ENCODE peak calls at places on chromosomes 2 and 18, in ten cellular contexts. B is adrenal gland, Q is ovary, C is HCT116, J is prostate gland, D is A549, W is spleen, X is right lobe of liver, T is Peyer's patch, I is stomach. S is an unnamed sample.

GRCh38 chr18:26510337-26510736 is 38.0 kb downstream of the KCTD1 start:
- DNase-seq in B (peak; percentile 26), Q (no peak), C (no peak), J (no peak), D (no peak), W (no peak), X (no peak), T (no peak), I (no peak), S (no peak)

GRCh38 chr2:165348441-165348840 is 109.2 kb downstream of the SCN2A start:
- DNase-seq in B (no peak), Q (no peak), C (no peak), J (no peak), D (no peak), W (no peak), X (no peak), T (no peak), I (no peak), S (no peak)

GRCh38 chr2:66498597-66498910 is 63.6 kb downstream of the MEIS1 start:
- DNase-seq in B (no peak), Q (no peak), C (no peak), J (no peak), D (no peak), W (no peak), X (no peak), T (no peak), I (no peak), S (no peak)

GRCh38 chr2:8537572-8538155 is 144.2 kb upstream of the ID2 start:
- DNase-seq in B (no peak), Q (no peak), C (no peak), J (no peak), D (no peak), W (peak; percentile 64), X (peak; percentile 47), T (peak; percentile 15), I (peak; percentile 23), S (no peak)

GRCh38 chr2:128315122-128315828 is 3.4 kb downstream of the HS6ST1 start:
- DNase-seq in B (no peak), Q (peak; percentile 27), C (no peak), J (peak; percentile 7), D (no peak), W (no peak), X (peak; percentile 38), T (no peak), I (peak; percentile 23), S (peak; percentile 88)

GRCh38 chr2:159441182-159441581 is 154.7 kb upstream of the WDSUB1 start:
- DNase-seq in B (no peak), Q (no peak), C (no peak), J (no peak), D (no peak), W (no peak), X (no peak), T (no peak), I (no peak), S (no peak)

GRCh38 chr2:96247009-96247408 is 18.8 kb downstream of the TMEM127 start:
- DNase-seq in B (peak; percentile 34), Q (no peak), C (no peak), J (no peak), D (no peak), W (no peak), X (no peak), T (no peak), I (no peak), S (no peak)

GRCh38 chr2:103823847-103824246 is 1030.1 kb upstream of the POU3F3 start:
- DNase-seq in B (no peak), Q (no peak), C (no peak), J (no peak), D (no peak), W (no peak), X (no peak), T (no peak), I (no peak), S (no peak)

GRCh38 chr2:86274265-86274917 is 63.0 kb downstream of the REEP1 start:
- DNase-seq in B (peak; percentile 16), Q (no peak), C (peak; percentile 31), J (no peak), D (peak; percentile 53), W (no peak), X (no peak), T (no peak), I (no peak), S (peak; percentile 60)

GRCh38 chr2:238284802-238285515 is 3.5 kb downstream of the PER2 start:
- DNase-seq in B (no peak), Q (no peak), C (no peak), J (no peak), D (no peak), W (no peak), X (peak; percentile 80), T (peak; percentile 53), I (peak; percentile 55), S (no peak)

GRCh38 chr2:42172020-42172419 is 2.9 kb downstream of the EML4 start:
- DNase-seq in B (no peak), Q (no peak), C (no peak), J (no peak), D (no peak), W (no peak), X (no peak), T (no peak), I (no peak), S (no peak)

GRCh38 chr2:42171396-42171971 is 2.3 kb downstream of the EML4 start:
- DNase-seq in B (no peak), Q (no peak), C (no peak), J (no peak), D (no peak), W (no peak), X (no peak), T (no peak), I (no peak), S (no peak)

GRCh38 chr2:42169869-42170465 is 814 bp downstream of the EML4 start:
- DNase-seq in B (no peak), Q (no peak), C (no peak), J (no peak), D (no peak), W (no peak), X (no peak), T (no peak), I (no peak), S (no peak)

GRCh38 chr2:42169100-42169868 is at the start of gene EML4:
- DNase-seq in B (peak; percentile 95), Q (peak; percentile 97), C (peak; percentile 75), J (peak; percentile 92), D (peak; percentile 96), W (peak; percentile 98), X (peak; percentile 95), T (peak; percentile 96), I (peak; percentile 96), S (peak; percentile 98)

GRCh38 chr2:42170619-42171395 is 1.7 kb downstream of the EML4 start:
- DNase-seq in B (no peak), Q (no peak), C (no peak), J (no peak), D (no peak), W (no peak), X (no peak), T (no peak), I (no peak), S (no peak)
- H3K4me3 ChIP-seq in B (peak overlapping the region; percentile 91), Q (peak overlapping the region; percentile 80), C (peak overlapping the region; percentile 87), J (peak overlapping the region; percentile 68), D (peak overlapping the region; percentile 71), W (peak overlapping the region; percentile 84), X (peak overlapping the region; percentile 83), T (peak overlapping the region; percentile 83), I (peak overlapping the region; percentile 84), S (peak overlapping the region; percentile 95)

DNA sequence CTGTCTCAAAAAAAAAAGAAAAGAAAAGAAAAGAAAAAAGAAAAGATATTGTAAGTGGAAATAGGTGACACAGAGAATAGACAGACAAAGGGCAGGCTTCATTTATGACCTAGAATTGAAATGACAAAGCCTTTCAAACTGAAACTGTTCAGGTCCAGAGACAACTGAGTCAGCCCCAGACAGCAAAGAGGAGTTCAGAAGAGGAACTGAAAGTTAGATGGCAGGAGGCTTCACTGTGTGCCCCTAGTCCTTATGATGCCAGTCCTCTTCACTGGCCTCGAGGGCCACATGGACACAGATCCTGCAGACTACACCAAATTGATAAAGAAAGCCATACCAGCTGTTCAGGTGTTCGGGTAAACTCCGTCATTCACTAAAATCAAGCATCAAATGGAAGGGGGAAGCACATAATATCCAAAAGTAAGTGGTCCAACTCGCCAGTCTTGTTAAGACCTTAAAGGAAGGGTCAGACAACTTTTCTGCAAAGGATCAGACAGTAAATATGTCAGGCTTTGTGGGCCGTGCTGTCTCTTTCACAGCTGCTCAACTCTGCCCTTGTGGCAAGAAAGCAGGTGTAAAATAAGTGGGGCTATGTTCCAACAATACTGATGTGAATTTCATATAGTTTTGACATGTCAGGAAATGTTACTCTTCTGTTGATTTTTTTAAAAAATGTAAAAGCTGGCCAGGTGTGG is 231.9 kb upstream of the MGAT5 start:
- DNase-seq in B (no peak), Q (no peak), C (no peak), J (no peak), D (no peak), W (no peak), X (no peak), T (no peak), I (no peak), S (peak; percentile 17)
- TF ChIP-seq POLR2A in B (no peak), Q (no peak), C (no peak), J (no peak), D (no peak), W (no peak), X (no peak), T (no peak), I (no peak), S (no peak)

GRCh38 chr2:201882353-201883095 is 76.2 kb downstream of the CDK15 start:
- DNase-seq in B (peak; percentile 10), Q (no peak), C (no peak), J (no peak), D (no peak), W (no peak), X (no peak), T (no peak), I (no peak), S (no peak)

GRCh38 chr2:201883970-201884369 is 77.6 kb downstream of the CDK15 start:
- DNase-seq in B (no peak), Q (no peak), C (no peak), J (no peak), D (no peak), W (no peak), X (no peak), T (no peak), I (no peak), S (no peak)

GRCh38 chr2:201881382-201881720 is 75.0 kb downstream of the CDK15 start:
- DNase-seq in B (no peak), Q (no peak), C (no peak), J (no peak), D (no peak), W (no peak), X (no peak), T (no peak), I (no peak), S (no peak)

GRCh38 chr2:201881731-201882130 is 75.4 kb downstream of the CDK15 start:
- DNase-seq in B (no peak), Q (no peak), C (no peak), J (no peak), D (no peak), W (no peak), X (no peak), T (no peak), I (no peak), S (no peak)

GRCh38 chr2:201883559-201883958 is 77.2 kb downstream of the CDK15 start:
- DNase-seq in B (peak; percentile 26), Q (no peak), C (no peak), J (no peak), D (no peak), W (no peak), X (no peak), T (no peak), I (no peak), S (no peak)
- H3K4me1 ChIP-seq in B (peaks cover 22% of the 10 kb centered on the region), Q (peaks cover 2% of the 10 kb centered on the region), C (peaks cover 16% of the 10 kb centered on the region), J (no peaks in the 10 kb centered on the region), D (no peaks in the 10 kb centered on the region), W (peaks cover 36% of the 10 kb centered on the region), X (no peaks in the 10 kb centered on the region), T (no peaks in the 10 kb centered on the region), I (peaks cover 16% of the 10 kb centered on the region), S (peaks cover 43% of the 10 kb centered on the region)

GRCh38 chr2:226797289-226797988 is 2.2 kb downstream of the IRS1 start:
- DNase-seq in B (peak; percentile 43), Q (peak; percentile 69), C (no peak), J (peak; percentile 49), D (no peak), W (peak; percentile 80), X (peak; percentile 73), T (peak; percentile 55), I (peak; percentile 28), S (no peak)
- H3K4me3 ChIP-seq in B (peak overlapping the region; percentile 63), Q (peak overlapping the region; percentile 93), C (no peak overlapping the region), J (peak overlapping the region; percentile 52), D (peak overlapping the region; percentile 80), W (peak overlapping the region; percentile 86), X (peak overlapping the region; percentile 74), T (peak overlapping the region; percentile 79), I (peak overlapping the region; percentile 94), S (peak overlapping the region; percentile 70)